ENCODE peak calls at places on chromosomes 6 and 20, in four cellular contexts. One of them, this sample, is unnamed.

GRCh38 chr6:144896296-144896695 is 611.2 kb downstream of the UTRN start:
- DNase-seq in prostate gland: no peak
- DNase-seq in transverse colon: no peak
- DNase-seq in GM12892: no peak
- DNase-seq in this sample: no peak

GRCh38 chr20:63328026-63328700 is 33.0 kb downstream of the CHRNA4 start:
- DNase-seq in prostate gland: no peak
- DNase-seq in transverse colon: no peak
- DNase-seq in GM12892: no peak
- DNase-seq in this sample: no peak

GRCh38 chr6:40044196-40044595 is 109.9 kb upstream of the MOCS1 start:
- DNase-seq in prostate gland: no peak
- DNase-seq in transverse colon: no peak
- DNase-seq in GM12892: no peak
- DNase-seq in this sample: no peak

GRCh38 chr6:84072452-84072997 is 39.0 kb downstream of the MRAP2 start:
- DNase-seq in prostate gland: no peak
- DNase-seq in transverse colon: no peak
- DNase-seq in GM12892: no peak
- DNase-seq in this sample: no peak

GRCh38 chr6:85594197-85594930 is 706 bp upstream of the SNX14 start:
- DNase-seq in prostate gland: peak; percentile 33
- DNase-seq in transverse colon: no peak
- DNase-seq in GM12892: no peak
- DNase-seq in this sample: no peak

GRCh38 chr6:38058022-38058421 is 238.5 kb downstream of the ZFAND3 start:
- DNase-seq in prostate gland: no peak
- DNase-seq in transverse colon: no peak
- DNase-seq in GM12892: peak; percentile 12
- DNase-seq in this sample: peak; percentile 20

GRCh38 chr20:5550738-5551529 is 199.3 kb upstream of the SHLD1 start:
- DNase-seq in prostate gland: no peak
- DNase-seq in transverse colon: no peak
- DNase-seq in GM12892: no peak
- DNase-seq in this sample: no peak

GRCh38 chr6:119791746-119792145 is 442.2 kb upstream of the MAN1A1 start:
- DNase-seq in prostate gland: no peak
- DNase-seq in transverse colon: no peak
- DNase-seq in GM12892: no peak
- DNase-seq in this sample: no peak

GRCh38 chr6:66913657-66914056 is 1206.6 kb upstream of the EYS start:
- DNase-seq in prostate gland: no peak
- DNase-seq in transverse colon: no peak
- DNase-seq in GM12892: no peak
- DNase-seq in this sample: no peak

GRCh38 chr20:1363522-1363921 is 29.3 kb downstream of the FKBP1A start:
- DNase-seq in prostate gland: no peak
- DNase-seq in transverse colon: no peak
- DNase-seq in GM12892: no peak
- DNase-seq in this sample: no peak
- TF ChIP-seq POLR2AphosphoS5 in prostate gland: no peak
- TF ChIP-seq POLR2AphosphoS5 in transverse colon: no peak
- TF ChIP-seq POLR2AphosphoS5 in GM12892: no peak
- TF ChIP-seq POLR2AphosphoS5 in this sample: peak; percentile 7

DNA sequence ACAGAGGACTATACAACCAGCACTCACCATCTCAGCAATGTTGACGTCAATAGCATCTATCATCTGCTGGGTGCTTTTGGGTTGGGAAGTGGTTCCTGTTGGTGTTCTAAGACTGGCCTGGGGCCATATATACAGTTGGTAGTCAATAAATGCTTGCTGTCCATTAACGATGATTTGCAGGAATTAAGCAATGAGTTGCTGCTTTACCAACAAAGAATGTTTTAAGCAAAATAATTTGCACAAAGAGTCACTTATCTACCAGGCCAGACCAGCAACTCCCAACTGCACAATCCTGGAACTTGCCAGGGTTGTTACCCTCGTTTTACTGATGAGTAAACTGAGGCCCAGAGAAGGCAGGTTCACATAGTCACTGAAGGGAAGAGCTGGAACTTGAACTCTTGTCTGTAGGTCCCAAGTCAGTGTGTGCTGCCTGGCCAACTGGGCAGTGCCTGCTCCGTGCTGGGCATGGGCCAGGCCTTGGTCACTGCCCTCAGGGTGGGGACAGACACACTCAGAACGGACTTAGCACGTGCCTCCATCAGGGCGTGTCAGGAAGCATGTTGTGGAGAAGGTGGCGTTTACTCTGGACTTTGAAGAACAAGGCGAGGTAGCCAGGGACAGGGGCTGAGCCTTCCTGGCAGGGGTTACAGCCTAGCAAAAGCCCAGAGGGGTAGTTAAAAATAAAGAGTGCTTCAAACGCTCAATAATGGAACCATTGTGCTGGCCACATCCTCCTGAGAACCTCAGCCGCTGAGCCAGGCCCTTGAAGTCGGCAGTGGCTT is 2.5 kb upstream of the SRC start:
- DNase-seq in prostate gland: peak; percentile 54
- DNase-seq in transverse colon: peak; percentile 87
- DNase-seq in GM12892: no peak
- DNase-seq in this sample: peak; percentile 53
- TF ChIP-seq POLR2AphosphoS5 in prostate gland: no peak
- TF ChIP-seq POLR2AphosphoS5 in transverse colon: peak; percentile 62
- TF ChIP-seq POLR2AphosphoS5 in GM12892: no peak
- TF ChIP-seq POLR2AphosphoS5 in this sample: no peak

GRCh38 chr6:27816906-27817305 is 95.3 kb downstream of the OR2B2 start:
- DNase-seq in prostate gland: no peak
- DNase-seq in transverse colon: no peak
- DNase-seq in GM12892: no peak
- DNase-seq in this sample: peak; percentile 30
- TF ChIP-seq POLR2AphosphoS5 in prostate gland: no peak
- TF ChIP-seq POLR2AphosphoS5 in transverse colon: no peak
- TF ChIP-seq POLR2AphosphoS5 in GM12892: no peak
- TF ChIP-seq POLR2AphosphoS5 in this sample: no peak

GRCh38 chr20:6651016-6651415 is 116.5 kb upstream of the BMP2 start:
- DNase-seq in prostate gland: no peak
- DNase-seq in transverse colon: peak; percentile 28
- DNase-seq in GM12892: no peak
- DNase-seq in this sample: no peak
- TF ChIP-seq POLR2AphosphoS5 in prostate gland: no peak
- TF ChIP-seq POLR2AphosphoS5 in transverse colon: no peak
- TF ChIP-seq POLR2AphosphoS5 in GM12892: no peak
- TF ChIP-seq POLR2AphosphoS5 in this sample: no peak

GRCh38 chr6:93105017-93105416 is 314.3 kb downstream of the EPHA7 start:
- DNase-seq in prostate gland: no peak
- DNase-seq in transverse colon: no peak
- DNase-seq in GM12892: no peak
- DNase-seq in this sample: no peak
- TF ChIP-seq POLR2AphosphoS5 in prostate gland: no peak
- TF ChIP-seq POLR2AphosphoS5 in transverse colon: no peak
- TF ChIP-seq POLR2AphosphoS5 in GM12892: no peak
- TF ChIP-seq POLR2AphosphoS5 in this sample: no peak

GRCh38 chr6:168554472-168554871 is 113.5 kb downstream of the SMOC2 start:
- DNase-seq in prostate gland: no peak
- DNase-seq in transverse colon: no peak
- DNase-seq in GM12892: no peak
- DNase-seq in this sample: no peak
- TF ChIP-seq POLR2AphosphoS5 in prostate gland: no peak
- TF ChIP-seq POLR2AphosphoS5 in transverse colon: no peak
- TF ChIP-seq POLR2AphosphoS5 in GM12892: no peak
- TF ChIP-seq POLR2AphosphoS5 in this sample: no peak

GRCh38 chr20:38432292-38432691 is 2.8 kb downstream of the SNHG17 start:
- DNase-seq in prostate gland: no peak
- DNase-seq in transverse colon: no peak
- DNase-seq in GM12892: no peak
- DNase-seq in this sample: no peak
- TF ChIP-seq POLR2AphosphoS5 in prostate gland: no peak
- TF ChIP-seq POLR2AphosphoS5 in transverse colon: no peak
- TF ChIP-seq POLR2AphosphoS5 in GM12892: peak; percentile 56
- TF ChIP-seq POLR2AphosphoS5 in this sample: peak; percentile 41

This sample was measured in HepG2.